ENCODE peak calls at places on chromosomes 12 and 14, in nine cellular contexts. S is heart left ventricle, I is type B pancreatic cell, Y is spleen, L is GM13976, H is brain microvascular endothelial cell, Q is foreskin fibroblast, K is D341Med, P is fibroblast of the aortic adventitia. T is an unnamed sample.

GRCh38 chr12:105992849-105993740 is 145.7 kb downstream of the NUAK1 start:
- DNase-seq in K (no peak), Q (peak), L (no peak), H (peak), P (peak), Y (no peak), S (no peak), I (no peak), T (no peak)

GRCh38 chr12:89051065-89051677 is 301.1 kb downstream of the DUSP6 start:
- DNase-seq in I (no peak), L (peak), P (peak), Q (peak), K (peak), Y (no peak), S (peak), H (peak), T (peak)

GRCh38 chr14:67768219-67768618 is 48.2 kb downstream of the ZFYVE26 start:
- DNase-seq in Y (no peak), P (peak), I (no peak), Q (no peak), H (no peak), L (no peak), S (no peak), K (no peak), T (no peak)

GRCh38 chr14:90397401-90398314 is 829 bp downstream of the CALM1 start:
- DNase-seq in H (peak), Y (peak), I (no peak), P (no peak), L (peak), K (peak), S (peak), Q (peak), T (peak)

GRCh38 chr12:89372584-89373370 is 20.5 kb upstream of the DUSP6 start:
- DNase-seq in P (no peak), Y (no peak), L (no peak), K (no peak), I (no peak), Q (peak), S (no peak), H (no peak), T (no peak)

GRCh38 chr12:121796855-121797751 is 3.6 kb upstream of the RHOF start:
- DNase-seq in P (peak), I (no peak), Y (peak), L (no peak), K (peak), S (peak), Q (peak), H (peak), T (no peak)

GRCh38 chr12:98780261-98780660 is 135.2 kb downstream of the APAF1 start:
- DNase-seq in K (no peak), P (no peak), H (peak), S (no peak), Q (no peak), Y (no peak), I (no peak), L (no peak), T (no peak)

GRCh38 chr12:126160912-126161311 is 1095.7 kb downstream of the AACS start:
- DNase-seq in P (peak), Q (no peak), L (no peak), I (no peak), S (no peak), Y (no peak), H (no peak), K (no peak), T (no peak)

GRCh38 chr12:56900583-56900982 is 33.6 kb downstream of the SDR9C7 start:
- DNase-seq in K (no peak), Y (no peak), S (no peak), H (no peak), I (no peak), P (peak), L (no peak), Q (peak), T (no peak)

GRCh38 chr14:33754264-33754663 is 196.6 kb downstream of the EGLN3 start:
- DNase-seq in P (peak), L (no peak), Q (peak), I (no peak), H (no peak), S (no peak), Y (no peak), K (no peak), T (no peak)

GRCh38 chr12:119808441-119808840 is 68.7 kb downstream of the CIT start:
- DNase-seq in P (peak), H (no peak), I (no peak), Q (peak), K (no peak), L (no peak), S (no peak), Y (no peak), T (no peak)

GRCh38 chr12:92289611-92290010 is 144.0 kb upstream of the BTG1 start:
- DNase-seq in K (no peak), Y (no peak), I (no peak), H (no peak), Q (no peak), L (no peak), P (no peak), S (no peak), T (no peak)

GRCh38 chr14:29846339-29847129 is 81.1 kb downstream of the PRKD1 start:
- DNase-seq in Q (no peak), I (no peak), Y (no peak), K (no peak), H (no peak), L (no peak), S (no peak), P (no peak), T (no peak)